ENCODE peak calls at places on chromosomes 16 and 17, in five cellular contexts. One of them, this sample, is unnamed.

GRCh38 chr17:57108656-57109392 is 23.8 kb downstream of the AKAP1 start:
- DNase-seq in left ventricle myocardium inferior: no peak
- DNase-seq in fibroblast of pulmonary artery: no peak
- DNase-seq in H9: no peak
- DNase-seq in retinal pigment epithelial cell: no peak
- DNase-seq in this sample: no peak

GRCh38 chr17:8835631-8836364 is 31.7 kb downstream of the PIK3R6 start:
- DNase-seq in left ventricle myocardium inferior: no peak
- DNase-seq in fibroblast of pulmonary artery: no peak
- DNase-seq in H9: no peak
- DNase-seq in retinal pigment epithelial cell: no peak
- DNase-seq in this sample: peak

GRCh38 chr17:73309727-73310555 is 1.9 kb downstream of the CDC42EP4 start:
- DNase-seq in left ventricle myocardium inferior: no peak
- DNase-seq in fibroblast of pulmonary artery: no peak
- DNase-seq in H9: no peak
- DNase-seq in retinal pigment epithelial cell: no peak
- DNase-seq in this sample: no peak

GRCh38 chr17:70314096-70314495 is 144.8 kb downstream of the KCNJ2 start:
- DNase-seq in left ventricle myocardium inferior: no peak
- DNase-seq in fibroblast of pulmonary artery: peak
- DNase-seq in H9: no peak
- DNase-seq in retinal pigment epithelial cell: no peak
- DNase-seq in this sample: no peak

GRCh38 chr17:27224526-27225315 is 69.2 kb upstream of the WSB1 start:
- DNase-seq in left ventricle myocardium inferior: no peak
- DNase-seq in fibroblast of pulmonary artery: no peak
- DNase-seq in H9: no peak
- DNase-seq in retinal pigment epithelial cell: no peak
- DNase-seq in this sample: no peak

GRCh38 chr16:27235055-27235937 is 32.0 kb downstream of the KDM8 start:
- DNase-seq in left ventricle myocardium inferior: peak
- DNase-seq in fibroblast of pulmonary artery: peak
- DNase-seq in H9: peak
- DNase-seq in retinal pigment epithelial cell: no peak
- DNase-seq in this sample: no peak

GRCh38 chr16:2779978-2780898 is 3.2 kb upstream of the ELOB start:
- DNase-seq in left ventricle myocardium inferior: no peak
- DNase-seq in fibroblast of pulmonary artery: no peak
- DNase-seq in H9: peak
- DNase-seq in retinal pigment epithelial cell: no peak
- DNase-seq in this sample: no peak

GRCh38 chr16:55510185-55510805 is 1.4 kb downstream of the LPCAT2 start:
- DNase-seq in left ventricle myocardium inferior: no peak
- DNase-seq in fibroblast of pulmonary artery: no peak
- DNase-seq in H9: no peak
- DNase-seq in retinal pigment epithelial cell: no peak
- DNase-seq in this sample: no peak

GRCh38 chr17:56834380-56835258 is 668 bp downstream of the DGKE start:
- DNase-seq in left ventricle myocardium inferior: peak
- DNase-seq in fibroblast of pulmonary artery: peak
- DNase-seq in H9: peak
- DNase-seq in retinal pigment epithelial cell: no peak
- DNase-seq in this sample: no peak

GRCh38 chr16:51376080-51376479 is 225.0 kb upstream of the SALL1 start:
- DNase-seq in left ventricle myocardium inferior: no peak
- DNase-seq in fibroblast of pulmonary artery: no peak
- DNase-seq in H9: no peak
- DNase-seq in retinal pigment epithelial cell: no peak
- DNase-seq in this sample: no peak

DNA sequence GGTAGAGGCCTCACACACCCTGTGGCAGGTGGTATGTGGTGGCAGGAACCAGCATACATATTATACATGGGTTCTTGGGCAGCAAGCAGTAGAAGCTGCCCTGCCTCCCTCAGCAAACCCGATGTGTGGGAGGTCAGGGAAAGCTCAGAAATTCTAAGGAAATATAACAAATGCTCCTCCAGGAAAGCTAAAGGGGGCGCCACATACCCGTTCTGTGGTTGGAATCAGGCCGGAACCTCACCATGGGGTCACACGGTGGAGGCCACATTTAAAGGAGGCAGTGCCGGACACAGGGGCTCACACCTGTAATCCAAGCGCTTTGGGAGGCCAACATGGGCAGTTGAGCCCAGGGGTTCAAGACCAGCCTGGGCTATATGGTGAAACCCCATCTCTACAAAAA is 12.4 kb upstream of the KATNB1 start:
- DNase-seq in left ventricle myocardium inferior: no peak
- DNase-seq in fibroblast of pulmonary artery: peak
- DNase-seq in H9: peak
- DNase-seq in retinal pigment epithelial cell: no peak
- DNase-seq in this sample: no peak
- TF ChIP-seq CTCF in left ventricle myocardium inferior: no peak
- TF ChIP-seq CTCF in fibroblast of pulmonary artery: peak
- TF ChIP-seq CTCF in H9: peak
- TF ChIP-seq CTCF in retinal pigment epithelial cell: peak
- TF ChIP-seq CTCF in this sample: peak

DNA sequence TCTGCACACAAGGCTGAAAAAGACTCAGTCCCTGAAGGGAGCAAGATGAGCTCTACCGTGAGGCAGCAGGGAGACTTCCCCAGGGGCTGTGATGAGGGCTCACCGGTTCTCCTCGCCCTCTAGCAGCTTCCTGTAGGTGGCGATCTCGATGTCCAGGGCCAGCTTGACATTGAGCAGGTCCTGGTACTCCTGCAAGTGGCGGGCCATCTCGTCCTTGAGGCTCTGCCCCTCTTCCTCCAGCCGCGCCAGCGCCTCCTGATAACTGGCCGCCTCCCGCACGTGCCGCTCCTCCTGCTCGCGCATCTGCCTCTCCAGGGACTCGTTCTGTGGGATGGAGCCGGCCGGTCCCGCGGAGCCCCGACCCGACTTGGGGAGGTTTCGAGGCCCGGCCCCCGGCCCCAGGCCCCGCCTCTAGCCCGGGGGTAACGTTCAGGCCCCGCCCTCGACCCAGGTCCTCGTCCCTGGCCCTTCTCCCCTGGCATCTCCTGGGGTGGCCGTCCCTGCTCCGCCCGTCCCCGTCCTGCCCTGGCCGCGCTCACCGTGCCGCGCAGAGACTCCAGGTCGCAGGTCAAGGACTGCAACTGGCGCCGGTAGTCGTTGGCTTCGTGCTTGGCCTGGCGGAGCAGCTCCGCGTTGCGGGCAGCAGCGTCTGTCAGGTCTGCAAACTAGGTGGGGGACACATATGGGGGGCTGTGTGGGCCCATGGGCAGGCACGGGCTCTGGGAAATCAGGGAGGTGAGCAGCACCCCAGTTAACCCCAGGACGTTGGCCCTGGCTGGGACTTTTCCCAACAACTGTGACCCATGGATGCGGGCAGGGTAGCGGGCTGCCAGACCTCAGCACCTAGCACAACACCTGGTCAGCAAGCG is 3.9 kb downstream of the GFAP start:
- DNase-seq in left ventricle myocardium inferior: peak
- DNase-seq in fibroblast of pulmonary artery: peak
- DNase-seq in H9: peak
- DNase-seq in retinal pigment epithelial cell: no peak
- DNase-seq in this sample: no peak
- TF ChIP-seq CTCF in left ventricle myocardium inferior: peak
- TF ChIP-seq CTCF in fibroblast of pulmonary artery: peak
- TF ChIP-seq CTCF in H9: peak
- TF ChIP-seq CTCF in retinal pigment epithelial cell: peak
- TF ChIP-seq CTCF in this sample: peak

GRCh38 chr16:49918257-49918656 is 62.3 kb upstream of the ZNF423 start:
- DNase-seq in left ventricle myocardium inferior: no peak
- DNase-seq in fibroblast of pulmonary artery: no peak
- DNase-seq in H9: peak
- DNase-seq in retinal pigment epithelial cell: no peak
- DNase-seq in this sample: no peak
- TF ChIP-seq CTCF in left ventricle myocardium inferior: no peak
- TF ChIP-seq CTCF in fibroblast of pulmonary artery: no peak
- TF ChIP-seq CTCF in H9: peak
- TF ChIP-seq CTCF in retinal pigment epithelial cell: no peak
- TF ChIP-seq CTCF in this sample: no peak

GRCh38 chr16:4616047-4616811 is 1.5 kb upstream of the UBALD1 start:
- DNase-seq in left ventricle myocardium inferior: peak
- DNase-seq in fibroblast of pulmonary artery: peak
- DNase-seq in H9: peak
- DNase-seq in retinal pigment epithelial cell: peak
- DNase-seq in this sample: peak
- TF ChIP-seq CTCF in left ventricle myocardium inferior: peak
- TF ChIP-seq CTCF in fibroblast of pulmonary artery: peak
- TF ChIP-seq CTCF in H9: peak
- TF ChIP-seq CTCF in retinal pigment epithelial cell: peak
- TF ChIP-seq CTCF in this sample: peak

GRCh38 chr16:22139732-22140131 is 22.6 kb upstream of the SDR42E2 start:
- DNase-seq in left ventricle myocardium inferior: no peak
- DNase-seq in fibroblast of pulmonary artery: no peak
- DNase-seq in H9: no peak
- DNase-seq in retinal pigment epithelial cell: no peak
- DNase-seq in this sample: no peak

GRCh38 chr16:22138482-22138881 is 23.8 kb upstream of the SDR42E2 start:
- DNase-seq in left ventricle myocardium inferior: no peak
- DNase-seq in fibroblast of pulmonary artery: no peak
- DNase-seq in H9: no peak
- DNase-seq in retinal pigment epithelial cell: no peak
- DNase-seq in this sample: no peak

GRCh38 chr16:22144520-22144919 is 17.8 kb upstream of the SDR42E2 start:
- DNase-seq in left ventricle myocardium inferior: no peak
- DNase-seq in fibroblast of pulmonary artery: no peak
- DNase-seq in H9: no peak
- DNase-seq in retinal pigment epithelial cell: no peak
- DNase-seq in this sample: no peak

GRCh38 chr16:22139008-22139407 is 23.3 kb upstream of the SDR42E2 start:
- DNase-seq in left ventricle myocardium inferior: no peak
- DNase-seq in fibroblast of pulmonary artery: no peak
- DNase-seq in H9: no peak
- DNase-seq in retinal pigment epithelial cell: no peak
- DNase-seq in this sample: no peak

GRCh38 chr16:22141746-22142145 is 20.6 kb upstream of the SDR42E2 start:
- DNase-seq in left ventricle myocardium inferior: no peak
- DNase-seq in fibroblast of pulmonary artery: peak
- DNase-seq in H9: peak
- DNase-seq in retinal pigment epithelial cell: no peak
- DNase-seq in this sample: no peak
- TF ChIP-seq CTCF in left ventricle myocardium inferior: peak
- TF ChIP-seq CTCF in fibroblast of pulmonary artery: peak
- TF ChIP-seq CTCF in H9: peak
- TF ChIP-seq CTCF in retinal pigment epithelial cell: peak
- TF ChIP-seq CTCF in this sample: peak

GRCh38 chr16:84952335-84953050 is 58.8 kb downstream of the ZDHHC7 start:
- DNase-seq in left ventricle myocardium inferior: peak
- DNase-seq in fibroblast of pulmonary artery: peak
- DNase-seq in H9: peak
- DNase-seq in retinal pigment epithelial cell: peak
- DNase-seq in this sample: peak
- TF ChIP-seq CTCF in left ventricle myocardium inferior: peak
- TF ChIP-seq CTCF in fibroblast of pulmonary artery: peak
- TF ChIP-seq CTCF in H9: peak
- TF ChIP-seq CTCF in retinal pigment epithelial cell: peak
- TF ChIP-seq CTCF in this sample: peak

DNA sequence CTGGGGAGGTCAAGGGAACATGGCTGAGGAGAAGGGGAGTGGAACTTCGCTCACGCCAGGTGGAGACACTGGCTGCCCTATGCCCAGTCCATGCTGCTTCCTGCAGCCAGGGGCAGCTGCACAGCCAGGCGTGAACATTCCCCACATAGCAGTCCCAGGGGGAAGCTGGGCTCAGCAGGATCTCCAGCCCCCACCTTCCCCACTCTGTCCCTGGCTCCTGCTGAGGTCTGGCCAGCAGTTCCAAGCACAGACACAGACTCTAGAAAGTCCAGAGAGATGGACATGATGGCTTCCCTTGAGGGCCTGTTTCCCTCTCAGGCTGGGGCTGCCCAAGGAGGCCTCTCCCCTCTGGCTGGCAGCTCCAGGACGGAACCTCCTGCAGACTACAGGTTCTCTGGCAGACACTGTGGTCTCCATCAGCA is 9.3 kb downstream of the JUP start:
- DNase-seq in left ventricle myocardium inferior: peak
- DNase-seq in fibroblast of pulmonary artery: no peak
- DNase-seq in H9: peak
- DNase-seq in retinal pigment epithelial cell: no peak
- DNase-seq in this sample: no peak
- TF ChIP-seq CTCF in left ventricle myocardium inferior: peak
- TF ChIP-seq CTCF in fibroblast of pulmonary artery: peak
- TF ChIP-seq CTCF in H9: no peak
- TF ChIP-seq CTCF in retinal pigment epithelial cell: peak
- TF ChIP-seq CTCF in this sample: no peak

GRCh38 chr17:5915337-5915736 is 154.8 kb upstream of the WSCD1 start:
- DNase-seq in left ventricle myocardium inferior: no peak
- DNase-seq in fibroblast of pulmonary artery: no peak
- DNase-seq in H9: peak
- DNase-seq in retinal pigment epithelial cell: no peak
- DNase-seq in this sample: no peak
- TF ChIP-seq CTCF in left ventricle myocardium inferior: no peak
- TF ChIP-seq CTCF in fibroblast of pulmonary artery: no peak
- TF ChIP-seq CTCF in H9: no peak
- TF ChIP-seq CTCF in retinal pigment epithelial cell: no peak
- TF ChIP-seq CTCF in this sample: no peak

DNA sequence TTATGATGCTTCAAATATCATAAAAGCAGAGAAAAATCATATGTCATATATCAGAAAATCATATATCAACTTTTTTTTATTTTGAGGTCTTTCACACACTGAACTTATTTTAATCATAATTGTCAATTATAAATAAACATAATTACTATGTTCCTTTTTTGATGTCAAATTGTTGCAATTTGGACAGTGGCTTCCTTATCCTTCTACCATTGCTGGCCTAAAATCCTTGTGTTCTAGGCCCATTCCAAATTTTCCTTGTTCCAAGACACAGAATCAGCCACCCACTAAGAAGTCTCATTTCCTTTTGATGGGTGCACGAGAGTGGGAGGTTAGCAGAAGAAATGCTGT is 28.9 kb downstream of the G6PC1 start:
- DNase-seq in left ventricle myocardium inferior: no peak
- DNase-seq in fibroblast of pulmonary artery: no peak
- DNase-seq in H9: no peak
- DNase-seq in retinal pigment epithelial cell: no peak
- DNase-seq in this sample: no peak
- TF ChIP-seq CTCF in left ventricle myocardium inferior: no peak
- TF ChIP-seq CTCF in fibroblast of pulmonary artery: no peak
- TF ChIP-seq CTCF in H9: no peak
- TF ChIP-seq CTCF in retinal pigment epithelial cell: no peak
- TF ChIP-seq CTCF in this sample: peak